ENCODE peak calls at places on chromosomes 1 and 21, in four cellular contexts. One of them, this sample, is unnamed.

GRCh38 chr1:24421502-24421901 is 5.9 kb downstream of the NIPAL3 start:
- DNase-seq in amniotic stem cell: no peak
- DNase-seq in MG63: no peak
- DNase-seq in DMS153: no peak
- DNase-seq in this sample: no peak

GRCh38 chr1:92476071-92476607 is 10.6 kb downstream of the GFI1 start:
- DNase-seq in MG63: no peak
- DNase-seq in DMS153: no peak
- DNase-seq in amniotic stem cell: no peak
- DNase-seq in this sample: no peak

GRCh38 chr1:98364544-98364943 is 297.0 kb upstream of the SNX7 start:
- DNase-seq in amniotic stem cell: no peak
- DNase-seq in MG63: no peak
- DNase-seq in DMS153: no peak
- DNase-seq in this sample: no peak

GRCh38 chr1:151619489-151620093 is 7.7 kb downstream of the SNX27 start:
- DNase-seq in amniotic stem cell: no peak
- DNase-seq in DMS153: peak; percentile 26
- DNase-seq in MG63: peak; percentile 27
- DNase-seq in this sample: no peak

GRCh38 chr1:34590211-34590623 is 164.6 kb upstream of the GJB5 start:
- DNase-seq in amniotic stem cell: no peak
- DNase-seq in DMS153: peak; percentile 99
- DNase-seq in MG63: no peak
- DNase-seq in this sample: no peak

GRCh38 chr21:42865361-42866160 is 13.8 kb downstream of the WDR4 start:
- DNase-seq in MG63: peak; percentile 41
- DNase-seq in DMS153: no peak
- DNase-seq in amniotic stem cell: no peak
- DNase-seq in this sample: no peak

GRCh38 chr1:172451002-172451443 is 7.2 kb upstream of the PIGC start:
- DNase-seq in MG63: peak; percentile 37
- DNase-seq in amniotic stem cell: no peak
- DNase-seq in DMS153: peak; percentile 47
- DNase-seq in this sample: no peak

GRCh38 chr1:85199667-85200366 is 999 bp downstream of the SYDE2 start:
- DNase-seq in amniotic stem cell: no peak
- DNase-seq in DMS153: no peak
- DNase-seq in MG63: no peak
- DNase-seq in this sample: no peak

GRCh38 chr21:45899317-45900033 is 82.1 kb upstream of the COL6A1 start:
- DNase-seq in MG63: no peak
- DNase-seq in DMS153: no peak
- DNase-seq in amniotic stem cell: no peak
- DNase-seq in this sample: no peak

GRCh38 chr1:241138248-241138647 is 218.8 kb downstream of the RGS7 start:
- DNase-seq in amniotic stem cell: no peak
- DNase-seq in MG63: no peak
- DNase-seq in DMS153: no peak
- DNase-seq in this sample: no peak

GRCh38 chr1:64197076-64197475 is 6.3 kb upstream of the UBE2U start:
- DNase-seq in amniotic stem cell: no peak
- DNase-seq in MG63: no peak
- DNase-seq in DMS153: no peak
- DNase-seq in this sample: no peak

GRCh38 chr1:237327061-237327460 is 285.1 kb downstream of the RYR2 start:
- DNase-seq in MG63: no peak
- DNase-seq in amniotic stem cell: no peak
- DNase-seq in DMS153: no peak
- DNase-seq in this sample: no peak

GRCh38 chr1:226596531-226597165 is 48.1 kb downstream of the STUM start:
- DNase-seq in DMS153: no peak
- DNase-seq in MG63: no peak
- DNase-seq in amniotic stem cell: no peak
- DNase-seq in this sample: no peak

GRCh38 chr1:17293681-17294415 is 14.1 kb upstream of the PADI4 start:
- DNase-seq in DMS153: no peak
- DNase-seq in MG63: no peak
- DNase-seq in amniotic stem cell: no peak
- DNase-seq in this sample: no peak

GRCh38 chr1:214833357-214833756 is 230.4 kb downstream of the CENPF start:
- DNase-seq in amniotic stem cell: peak; percentile 65
- DNase-seq in MG63: no peak
- DNase-seq in DMS153: no peak
- DNase-seq in this sample: peak; percentile 60

GRCh38 chr1:216330262-216330661 is 93.0 kb downstream of the USH2A start:
- DNase-seq in amniotic stem cell: no peak
- DNase-seq in MG63: no peak
- DNase-seq in DMS153: no peak
- DNase-seq in this sample: no peak

GRCh38 chr1:185112343-185112742 is 44.4 kb downstream of the TRMT1L start:
- DNase-seq in amniotic stem cell: no peak
- DNase-seq in DMS153: no peak
- DNase-seq in MG63: no peak
- DNase-seq in this sample: no peak

GRCh38 chr1:179984942-179985341 is 30.3 kb downstream of the CEP350 start:
- DNase-seq in amniotic stem cell: no peak
- DNase-seq in DMS153: no peak
- DNase-seq in MG63: no peak
- DNase-seq in this sample: no peak

GRCh38 chr1:65066766-65067490 is 81.1 kb upstream of the AK4 start:
- DNase-seq in MG63: peak; percentile 77
- DNase-seq in amniotic stem cell: peak; percentile 41
- DNase-seq in DMS153: peak; percentile 19
- DNase-seq in this sample: peak; percentile 42

GRCh38 chr21:34878940-34879339 is 170.2 kb downstream of the RUNX1 start:
- DNase-seq in MG63: no peak
- DNase-seq in DMS153: peak; percentile 45
- DNase-seq in amniotic stem cell: no peak
- DNase-seq in this sample: no peak

GRCh38 chr1:43069481-43070050 is 102.5 kb downstream of the EBNA1BP2 start:
- DNase-seq in DMS153: no peak
- DNase-seq in amniotic stem cell: no peak
- DNase-seq in MG63: no peak
- DNase-seq in this sample: no peak

GRCh38 chr1:236913371-236914037 is 90.7 kb downstream of the MT1HL1 start:
- DNase-seq in amniotic stem cell: no peak
- DNase-seq in DMS153: no peak
- DNase-seq in MG63: no peak
- DNase-seq in this sample: no peak

GRCh38 chr1:232016636-232017035 is 390.0 kb downstream of the DISC1 start:
- DNase-seq in MG63: no peak
- DNase-seq in DMS153: no peak
- DNase-seq in amniotic stem cell: no peak
- DNase-seq in this sample: no peak

GRCh38 chr1:101122452-101123166 is 97.0 kb upstream of the DPH5 start:
- DNase-seq in MG63: no peak
- DNase-seq in amniotic stem cell: no peak
- DNase-seq in DMS153: no peak
- DNase-seq in this sample: no peak

GRCh38 chr1:1069711-1070676 is 4.1 kb downstream of the RNF223 start:
- DNase-seq in DMS153: no peak
- DNase-seq in amniotic stem cell: no peak
- DNase-seq in MG63: no peak
- DNase-seq in this sample: no peak

GRCh38 chr1:78275456-78275855 is 215.3 kb upstream of the PTGFR start:
- DNase-seq in DMS153: no peak
- DNase-seq in MG63: no peak
- DNase-seq in amniotic stem cell: no peak
- DNase-seq in this sample: no peak

GRCh38 chr1:161131721-161132409 is 602 bp downstream of the DEDD start:
- DNase-seq in DMS153: no peak
- DNase-seq in MG63: no peak
- DNase-seq in amniotic stem cell: no peak
- DNase-seq in this sample: no peak

This sample was measured in AG09309.